ENCODE peak calls at places on chromosomes 4 and X, in five cellular contexts. C, I, T, Q and N are unnamed samples.

GRCh38 chr4:140952709-140953108 is 180.6 kb downstream of the RNF150 start:
- DNase-seq in C (no peak), I (no peak), T (no peak), Q (no peak), N (no peak)

GRCh38 chr4:150156543-150156942 is 78.3 kb downstream of the DCLK2 start:
- DNase-seq in C (no peak), I (no peak), T (peak), Q (no peak), N (no peak)

GRCh38 chrX:87679849-87680248 is 162.2 kb downstream of the KLHL4 start:
- DNase-seq in C (no peak), I (no peak), T (no peak), Q (no peak), N (no peak)

GRCh38 chr4:1199556-1200331 is 27.4 kb upstream of the SPON2 start:
- DNase-seq in C (no peak), I (peak), T (no peak), Q (no peak), N (no peak)

GRCh38 chrX:10507181-10507580 is 113.2 kb downstream of the MID1 start:
- DNase-seq in C (no peak), I (no peak), T (no peak), Q (no peak), N (no peak)

GRCh38 chr4:151908734-151909497 is 148.1 kb upstream of the GATB start:
- DNase-seq in C (no peak), I (no peak), T (peak), Q (no peak), N (no peak)

GRCh38 chr4:8616831-8617230 is 24.3 kb downstream of the CPZ start:
- DNase-seq in C (no peak), I (peak), T (no peak), Q (peak), N (no peak)

GRCh38 chr4:39452860-39453587 is 5.7 kb downstream of the RPL9 start:
- DNase-seq in C (no peak), I (no peak), T (no peak), Q (no peak), N (no peak)

GRCh38 chrX:44036336-44036735 is 63.1 kb upstream of the NDP start:
- DNase-seq in C (no peak), I (no peak), T (no peak), Q (no peak), N (no peak)

GRCh38 chr4:26984896-26985295 is 124.3 kb downstream of the STIM2 start:
- DNase-seq in C (no peak), I (no peak), T (no peak), Q (no peak), N (no peak)

GRCh38 chr4:31613946-31614623 is 893.9 kb downstream of the PCDH7 start:
- DNase-seq in C (no peak), I (no peak), T (no peak), Q (no peak), N (no peak)

GRCh38 chr4:184599492-184600135 is 49.6 kb downstream of the CASP3 start:
- DNase-seq in C (no peak), I (no peak), T (no peak), Q (no peak), N (no peak)

GRCh38 chr4:72843466-72843865 is 226.1 kb downstream of the COX18 start:
- DNase-seq in C (no peak), I (no peak), T (no peak), Q (no peak), N (no peak)

GRCh38 chr4:37858877-37859276 is 32.0 kb upstream of the TBC1D1 start:
- DNase-seq in C (no peak), I (no peak), T (no peak), Q (no peak), N (no peak)

GRCh38 chrX:32448320-32448719 is 763.0 kb downstream of the DMD start:
- DNase-seq in C (no peak), I (no peak), T (no peak), Q (no peak), N (no peak)

GRCh38 chr4:186658657-186659056 is 65.0 kb downstream of the FAT1 start:
- DNase-seq in C (no peak), I (no peak), T (no peak), Q (no peak), N (no peak)

GRCh38 chr4:123832173-123833026 is 435.8 kb downstream of the SPRY1 start:
- DNase-seq in C (no peak), I (peak), T (peak), Q (peak), N (peak)

GRCh38 chr4:171130126-171130801 is 682.9 kb upstream of the GALNTL6 start:
- DNase-seq in C (no peak), I (no peak), T (no peak), Q (no peak), N (peak)

GRCh38 chr4:41413670-41414069 is 124.3 kb upstream of the LIMCH1 start:
- DNase-seq in C (no peak), I (no peak), T (no peak), Q (no peak), N (no peak)

GRCh38 chrX:39773150-39773549 is 324.6 kb downstream of the BCOR start:
- DNase-seq in C (no peak), I (no peak), T (no peak), Q (no peak), N (no peak)

GRCh38 chrX:39773923-39774803 is 323.6 kb downstream of the BCOR start:
- DNase-seq in C (no peak), I (no peak), T (no peak), Q (no peak), N (peak)

GRCh38 chrX:39769748-39770147 is 328.0 kb downstream of the BCOR start:
- DNase-seq in C (no peak), I (no peak), T (no peak), Q (no peak), N (no peak)

GRCh38 chrX:39771089-39771488 is 326.7 kb downstream of the BCOR start:
- DNase-seq in C (no peak), I (no peak), T (no peak), Q (no peak), N (no peak)

GRCh38 chrX:39772057-39772832 is 325.5 kb downstream of the BCOR start:
- DNase-seq in C (no peak), I (no peak), T (no peak), Q (no peak), N (no peak)
- TF ChIP-seq POLR2A in C (no peak), I (no peak), T (no peak), Q (no peak), N (no peak)

GRCh38 chrX:114162068-114162735 is 421.7 kb upstream of the HTR2C start:
- DNase-seq in C (no peak), I (no peak), T (no peak), Q (no peak), N (no peak)
- TF ChIP-seq CTCF in C (no peak), I (no peak), T (no peak), Q (no peak), N (no peak)

GRCh38 chr4:147829401-147830101 is 97.7 kb downstream of the ARHGAP10 start:
- DNase-seq in C (peak), I (peak), T (no peak), Q (no peak), N (peak)
- H3K27ac ChIP-seq in C (peak), I (peak), T (peak), Q (peak), N (peak)

DNA sequence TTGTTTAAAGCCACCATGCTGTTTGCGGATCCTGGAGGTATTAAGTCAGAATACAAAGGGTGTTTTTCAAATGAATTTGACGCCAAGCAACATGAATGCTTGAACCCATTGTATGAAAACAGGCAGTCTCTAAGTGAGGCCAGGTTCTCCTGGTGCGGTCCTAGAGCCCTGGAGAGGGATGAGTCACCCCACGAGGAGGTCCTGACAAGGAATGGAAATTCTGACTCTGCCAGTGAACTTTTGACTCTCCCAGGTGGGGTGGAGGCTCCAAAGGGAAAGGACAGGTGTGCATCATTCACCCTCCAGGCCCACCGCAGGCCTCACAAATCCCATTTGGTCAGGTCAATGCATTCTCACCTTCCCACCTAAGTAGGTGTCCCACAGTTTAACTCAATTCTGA is 1.5 kb downstream of the TRIM2 start:
- DNase-seq in C (no peak), I (no peak), T (no peak), Q (no peak), N (peak)
- TF ChIP-seq POLR2A in C (no peak), I (peak), T (no peak), Q (no peak), N (peak)

GRCh38 chr4:152910521-152910920 is 25.6 kb upstream of the FHDC1 start:
- DNase-seq in C (no peak), I (no peak), T (no peak), Q (no peak), N (no peak)
- TF ChIP-seq CTCF in C (peak), I (no peak), T (no peak), Q (no peak), N (peak)

DNA sequence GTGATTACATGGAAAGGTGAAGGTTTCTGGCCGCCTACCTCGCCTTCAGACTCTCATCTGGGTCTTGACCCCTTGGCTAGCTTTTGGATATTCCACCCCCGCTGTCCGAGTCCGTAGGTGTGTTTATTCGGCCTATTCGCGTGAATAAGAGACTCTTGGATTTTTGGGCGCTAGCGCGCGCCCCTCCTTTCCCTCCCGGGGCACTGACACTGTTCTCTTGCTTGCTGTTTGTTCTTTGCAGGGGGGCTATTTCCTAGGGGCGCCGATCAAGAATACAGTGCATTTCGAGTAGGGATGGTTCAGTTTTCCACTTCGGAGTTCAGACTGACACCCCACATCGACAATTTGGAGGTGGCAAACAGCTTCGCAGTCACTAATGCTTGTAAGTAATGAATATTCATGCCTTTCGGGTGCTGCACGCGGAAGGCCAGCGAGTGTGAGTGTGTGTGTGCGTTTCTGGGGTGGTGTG is 932 bp downstream of the GRIA2 start:
- DNase-seq in C (no peak), I (no peak), T (no peak), Q (no peak), N (no peak)
- H3K27ac ChIP-seq in C (no peak), I (no peak), T (no peak), Q (no peak), N (no peak)

GRCh38 chrX:80806557-80806956 is 3.1 kb downstream of the BRWD3 start:
- DNase-seq in C (no peak), I (no peak), T (no peak), Q (no peak), N (no peak)

GRCh38 chrX:80808160-80808735 is 1.4 kb downstream of the BRWD3 start:
- DNase-seq in C (peak), I (peak), T (no peak), Q (peak), N (peak)

GRCh38 chrX:80810365-80810978 is 795 bp upstream of the BRWD3 start:
- DNase-seq in C (no peak), I (no peak), T (no peak), Q (no peak), N (no peak)

GRCh38 chrX:80807606-80808159 is 2.0 kb downstream of the BRWD3 start:
- DNase-seq in C (no peak), I (no peak), T (peak), Q (no peak), N (no peak)

DNA sequence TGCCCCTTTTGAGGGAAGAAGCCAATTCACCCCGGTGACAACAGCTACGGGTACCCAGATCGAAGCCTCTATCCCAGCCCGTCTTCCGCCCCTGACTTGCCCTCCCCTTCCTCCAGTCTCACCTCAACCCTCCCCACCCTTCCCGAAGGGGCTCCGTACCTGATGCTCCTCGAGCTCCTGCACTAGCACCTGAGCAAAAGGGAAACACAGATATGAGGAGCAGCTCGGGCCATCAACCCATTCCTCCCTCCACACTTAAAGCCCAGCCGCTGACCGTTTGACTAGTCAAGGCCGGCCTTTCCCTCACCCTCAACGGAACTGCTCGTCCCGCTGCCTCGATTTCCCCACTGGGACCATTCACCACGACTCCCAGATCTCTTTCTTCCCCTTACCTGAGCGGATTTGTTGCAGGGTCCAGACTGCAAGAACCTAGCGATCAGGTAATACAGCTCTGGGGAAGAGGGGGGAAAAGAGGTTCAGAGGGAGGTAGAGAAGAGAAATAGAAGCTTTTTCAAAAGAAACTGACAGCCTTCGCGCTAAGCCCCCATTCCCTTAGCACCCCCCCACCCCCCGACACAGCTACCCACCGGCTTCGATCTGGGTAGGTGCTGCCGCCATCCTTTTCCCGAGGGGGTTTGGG is 703 bp downstream of the BRWD3 start:
- DNase-seq in C (peak), I (peak), T (no peak), Q (no peak), N (peak)
- TF ChIP-seq POLR2A in C (no peak), I (no peak), T (no peak), Q (no peak), N (peak)